ENCODE peak calls at places on chromosomes 7 and 10, in eight cellular contexts. N, U, J, F, O, K, W and C are unnamed samples.

GRCh38 chr7:157235357-157236018 is 96.8 kb downstream of the UBE3C start:
- DNase-seq in N (no peak), U (no peak), J (no peak), F (no peak), O (no peak), K (peak), W (no peak), C (no peak)

GRCh38 chr7:5694221-5694754 is 87.2 kb downstream of the RNF216 start:
- DNase-seq in N (no peak), U (no peak), J (peak), F (no peak), O (no peak), K (peak), W (no peak), C (no peak)

GRCh38 chr10:17430647-17431355 is 23.6 kb downstream of the ST8SIA6 start:
- DNase-seq in N (peak), U (peak), J (peak), F (peak), O (peak), K (peak), W (peak), C (peak)

GRCh38 chr10:126516515-126516914 is 128.2 kb upstream of the ADAM12 start:
- DNase-seq in N (no peak), U (no peak), J (no peak), F (no peak), O (no peak), K (no peak), W (no peak), C (no peak)

GRCh38 chr7:74454059-74454947 is 597 bp downstream of the GTF2IRD1 start:
- DNase-seq in N (no peak), U (no peak), J (no peak), F (peak), O (no peak), K (no peak), W (peak), C (peak)

GRCh38 chr7:78115876-78116275 is 317.3 kb downstream of the PHTF2 start:
- DNase-seq in N (no peak), U (no peak), J (no peak), F (no peak), O (no peak), K (no peak), W (no peak), C (no peak)

GRCh38 chr7:159025161-159025779 is 119.4 kb downstream of the VIPR2 start:
- DNase-seq in N (no peak), U (peak), J (no peak), F (no peak), O (no peak), K (peak), W (no peak), C (no peak)

GRCh38 chr10:69728335-69728861 is 73.3 kb upstream of the COL13A1 start:
- DNase-seq in N (peak), U (peak), J (no peak), F (no peak), O (no peak), K (peak), W (no peak), C (no peak)

GRCh38 chr10:70430489-70431445 is 10.7 kb downstream of the NODAL start:
- DNase-seq in N (peak), U (no peak), J (no peak), F (no peak), O (no peak), K (peak), W (no peak), C (no peak)

GRCh38 chr7:85522070-85522469 is 335.2 kb upstream of the SEMA3D start:
- DNase-seq in N (no peak), U (no peak), J (no peak), F (no peak), O (no peak), K (no peak), W (no peak), C (no peak)

GRCh38 chr10:30080161-30080560 is 20.8 kb upstream of the JCAD start:
- DNase-seq in N (no peak), U (no peak), J (no peak), F (no peak), O (no peak), K (no peak), W (no peak), C (no peak)

GRCh38 chr10:90885176-90885575 is 13.4 kb downstream of the RPP30 start:
- DNase-seq in N (no peak), U (no peak), J (no peak), F (no peak), O (no peak), K (peak), W (no peak), C (no peak)

GRCh38 chr10:104580321-104580720 is 60.8 kb upstream of the SORCS3 start:
- DNase-seq in N (no peak), U (no peak), J (no peak), F (no peak), O (no peak), K (peak), W (no peak), C (no peak)

GRCh38 chr10:121288011-121288410 is 310.2 kb downstream of the FGFR2 start:
- DNase-seq in N (no peak), U (no peak), J (no peak), F (no peak), O (no peak), K (no peak), W (no peak), C (no peak)

GRCh38 chr7:156675721-156676120 is 35.1 kb downstream of the RNF32 start:
- DNase-seq in N (no peak), U (no peak), J (no peak), F (no peak), O (no peak), K (no peak), W (no peak), C (no peak)

GRCh38 chr10:11272915-11273389 is 255.3 kb downstream of the CELF2 start:
- DNase-seq in N (no peak), U (no peak), J (peak), F (no peak), O (no peak), K (no peak), W (peak), C (peak)

GRCh38 chr10:7308826-7309225 is 102.0 kb downstream of the SFMBT2 start:
- DNase-seq in N (no peak), U (no peak), J (no peak), F (no peak), O (no peak), K (no peak), W (no peak), C (no peak)

GRCh38 chr7:4715385-4715770 is 33.3 kb downstream of the FOXK1 start:
- DNase-seq in N (peak), U (peak), J (no peak), F (no peak), O (no peak), K (peak), W (no peak), C (no peak)

GRCh38 chr10:86227501-86228258 is 138.9 kb downstream of the GRID1 start:
- DNase-seq in N (no peak), U (no peak), J (no peak), F (no peak), O (no peak), K (no peak), W (no peak), C (no peak)

GRCh38 chr10:86225098-86225782 is 141.4 kb downstream of the GRID1 start:
- DNase-seq in N (peak), U (no peak), J (no peak), F (no peak), O (no peak), K (no peak), W (no peak), C (no peak)

GRCh38 chr10:86224354-86225097 is 142.1 kb downstream of the GRID1 start:
- DNase-seq in N (no peak), U (no peak), J (no peak), F (no peak), O (no peak), K (no peak), W (no peak), C (no peak)

GRCh38 chr10:86226016-86226415 is 140.6 kb downstream of the GRID1 start:
- DNase-seq in N (no peak), U (no peak), J (no peak), F (no peak), O (no peak), K (no peak), W (no peak), C (no peak)

DNA sequence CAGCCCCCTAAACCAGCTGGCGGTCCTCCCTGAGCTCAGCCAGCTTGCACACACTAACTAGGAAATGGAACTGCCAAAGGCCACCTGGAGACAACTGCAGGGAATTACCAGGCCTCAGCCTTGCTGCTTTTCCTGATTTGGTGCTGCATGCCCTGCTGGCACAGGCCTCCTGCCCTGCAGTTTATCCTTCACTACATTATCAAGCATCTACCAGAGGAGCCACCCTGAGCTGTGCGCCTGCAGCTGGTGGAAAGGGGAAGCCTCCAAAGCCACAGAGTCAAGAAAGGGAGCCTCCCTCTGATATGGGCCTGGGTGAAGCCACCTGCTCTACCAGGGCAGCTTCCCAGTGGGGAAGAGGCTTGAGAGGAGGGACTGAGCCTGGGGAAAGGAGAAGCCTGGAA is 139.8 kb downstream of the GRID1 start:
- DNase-seq in N (no peak), U (no peak), J (no peak), F (no peak), O (no peak), K (no peak), W (no peak), C (no peak)
- TF ChIP-seq CTCF in N (no peak), U (no peak), J (no peak), F (no peak), O (no peak), K (no peak), W (no peak), C (no peak)

GRCh38 chr10:13496931-13497330 is 31.9 kb downstream of the BEND7 start:
- DNase-seq in N (no peak), U (no peak), J (no peak), F (no peak), O (no peak), K (no peak), W (no peak), C (no peak)
- TF ChIP-seq CTCF in N (no peak), U (no peak), J (no peak), F (no peak), O (no peak), K (no peak), W (no peak), C (no peak)

GRCh38 chr10:2938869-2939268 is 128.5 kb upstream of the PFKP start:
- DNase-seq in N (peak), U (no peak), J (no peak), F (no peak), O (no peak), K (peak), W (no peak), C (no peak)
- TF ChIP-seq CTCF in N (peak), U (peak), J (no peak), F (no peak), O (peak), K (peak), W (no peak), C (peak)

GRCh38 chr10:132788180-132788830 is 2.4 kb upstream of the NKX6-2 start:
- DNase-seq in N (peak), U (no peak), J (no peak), F (peak), O (no peak), K (peak), W (peak), C (peak)
- TF ChIP-seq CTCF in N (peak), U (no peak), J (no peak), F (no peak), O (no peak), K (peak), W (no peak), C (peak)

DNA sequence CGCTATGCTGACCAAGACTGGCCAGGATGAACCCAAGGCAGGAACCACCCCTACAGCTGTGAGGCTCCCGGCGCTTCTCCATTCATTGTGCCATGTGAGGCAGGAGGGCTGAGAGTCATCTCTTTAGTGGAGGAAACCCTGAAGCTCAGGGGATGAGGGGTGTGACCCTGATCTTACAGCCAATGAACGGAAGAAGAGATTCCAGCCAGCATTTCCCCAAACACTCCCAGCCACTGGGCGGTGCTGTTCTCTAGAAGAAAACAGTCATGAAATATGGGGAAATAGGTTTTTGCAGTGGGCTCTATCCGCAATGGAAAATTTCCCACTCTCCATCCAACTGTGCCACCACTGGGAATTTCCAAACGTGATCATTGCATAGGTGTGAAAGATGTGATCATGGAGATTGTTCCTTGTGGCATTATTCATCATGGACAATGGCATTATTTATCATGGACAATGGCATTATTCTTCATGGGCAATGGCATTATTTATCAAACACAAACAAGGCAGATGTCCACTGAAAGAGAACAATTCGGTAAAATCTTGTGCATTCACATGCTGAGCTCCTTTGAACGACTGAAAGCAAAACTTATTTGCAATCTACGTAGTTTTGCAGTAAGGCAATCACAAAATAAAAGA is 14.0 kb upstream of the SLC18A2 start:
- DNase-seq in N (peak), U (no peak), J (peak), F (no peak), O (peak), K (no peak), W (peak), C (peak)
- TF ChIP-seq CTCF in N (peak), U (peak), J (peak), F (peak), O (peak), K (peak), W (peak), C (peak)

GRCh38 chr10:97101166-97101940 is 84.4 kb downstream of the SLIT1 start:
- DNase-seq in N (no peak), U (no peak), J (peak), F (no peak), O (no peak), K (no peak), W (no peak), C (no peak)
- TF ChIP-seq CTCF in N (no peak), U (no peak), J (no peak), F (no peak), O (no peak), K (no peak), W (no peak), C (no peak)

GRCh38 chr10:12320892-12321291 is 28.5 kb upstream of the CAMK1D start:
- DNase-seq in N (no peak), U (no peak), J (no peak), F (no peak), O (no peak), K (no peak), W (no peak), C (no peak)
- TF ChIP-seq CTCF in N (no peak), U (no peak), J (no peak), F (no peak), O (no peak), K (no peak), W (no peak), C (no peak)

GRCh38 chr7:151745090-151745638 is 131.8 kb downstream of the PRKAG2 start:
- DNase-seq in N (peak), U (peak), J (no peak), F (no peak), O (peak), K (peak), W (no peak), C (no peak)
- TF ChIP-seq CTCF in N (peak), U (peak), J (peak), F (no peak), O (peak), K (peak), W (no peak), C (no peak)

GRCh38 chr10:100654835-100655759 is 90.3 kb upstream of the PAX2 start:
- DNase-seq in N (no peak), U (no peak), J (no peak), F (peak), O (no peak), K (no peak), W (no peak), C (peak)
- TF ChIP-seq CTCF in N (no peak), U (no peak), J (no peak), F (no peak), O (no peak), K (no peak), W (no peak), C (no peak)

DNA sequence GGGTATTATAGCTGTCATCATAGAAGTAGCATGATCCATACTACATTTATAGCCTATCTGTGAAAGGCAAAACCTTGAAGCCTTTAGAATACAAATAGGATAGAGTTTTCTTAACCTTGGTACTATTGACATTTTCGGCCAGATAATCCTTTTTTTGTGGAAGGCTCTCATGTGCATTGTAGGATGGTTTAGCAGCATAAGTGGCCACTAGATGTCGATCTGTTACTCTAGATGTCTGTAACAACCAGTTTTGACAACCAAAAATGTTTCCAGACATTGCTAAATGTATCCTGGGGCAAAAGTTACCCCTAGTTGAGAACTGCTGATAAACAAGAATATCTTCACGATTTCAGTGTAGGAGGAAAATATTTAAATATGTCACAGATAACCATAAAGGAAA is 319.4 kb upstream of the GALNT17 start:
- DNase-seq in N (no peak), U (no peak), J (no peak), F (no peak), O (no peak), K (no peak), W (no peak), C (no peak)
- TF ChIP-seq CTCF in N (no peak), U (no peak), J (peak), F (no peak), O (no peak), K (peak), W (no peak), C (peak)